ENCODE peak calls at places on chromosome 2, in eight cellular contexts. Q is effector memory CD4-positive, alpha-beta T cell; C is Panc1; M is stomach; R is A549; E is adipocyte; W is fibroblast of lung; T is GM23248. I is an unnamed sample.

GRCh38 chr2:197356136-197356535 is 45.6 kb upstream of the ANKRD44 start:
- DNase-seq in E (peak), R (peak), W (no peak), M (no peak), T (peak), Q (no peak), C (no peak), I (no peak)

GRCh38 chr2:45610281-45611019 is 617 bp downstream of the SRBD1 start:
- DNase-seq in M (peak), R (peak), W (peak), C (peak), T (peak), Q (peak), E (peak), I (peak)

GRCh38 chr2:68943581-68944568 is 8.8 kb downstream of the GKN2 start:
- DNase-seq in C (peak), M (peak), E (peak), Q (peak), W (peak), T (peak), R (peak), I (peak)

GRCh38 chr2:172021955-172022354 is 22.2 kb downstream of the METAP1D start:
- DNase-seq in R (no peak), W (peak), T (peak), C (no peak), Q (no peak), M (no peak), E (peak), I (peak)

GRCh38 chr2:221570321-221571107 is 1.6 kb downstream of the EPHA4 start:
- DNase-seq in Q (no peak), C (no peak), E (peak), T (peak), W (peak), M (no peak), R (no peak), I (peak)

GRCh38 chr2:98895901-98896300 is 40.1 kb downstream of the CRACDL start:
- DNase-seq in C (no peak), W (no peak), E (no peak), R (no peak), Q (no peak), T (no peak), M (no peak), I (no peak)

GRCh38 chr2:85057236-85057635 is 76.0 kb upstream of the TCF7L1 start:
- DNase-seq in Q (no peak), C (no peak), R (no peak), W (no peak), E (no peak), T (peak), M (no peak), I (no peak)

GRCh38 chr2:143575340-143575739 is 446.1 kb downstream of the ARHGAP15 start:
- DNase-seq in W (peak), M (no peak), C (no peak), R (no peak), Q (no peak), E (no peak), T (peak), I (peak)

GRCh38 chr2:66789741-66790140 is 354.8 kb downstream of the MEIS1 start:
- DNase-seq in Q (no peak), E (no peak), C (no peak), R (no peak), T (peak), M (no peak), W (peak), I (no peak)

GRCh38 chr2:184906709-184907108 is 308.4 kb downstream of the ZNF804A start:
- DNase-seq in W (no peak), E (peak), Q (no peak), T (no peak), R (no peak), C (no peak), M (no peak), I (no peak)

GRCh38 chr2:44598731-44599529 is 237.2 kb downstream of the CAMKMT start:
- DNase-seq in T (no peak), R (no peak), W (no peak), E (peak), Q (no peak), C (no peak), M (no peak), I (no peak)

DNA sequence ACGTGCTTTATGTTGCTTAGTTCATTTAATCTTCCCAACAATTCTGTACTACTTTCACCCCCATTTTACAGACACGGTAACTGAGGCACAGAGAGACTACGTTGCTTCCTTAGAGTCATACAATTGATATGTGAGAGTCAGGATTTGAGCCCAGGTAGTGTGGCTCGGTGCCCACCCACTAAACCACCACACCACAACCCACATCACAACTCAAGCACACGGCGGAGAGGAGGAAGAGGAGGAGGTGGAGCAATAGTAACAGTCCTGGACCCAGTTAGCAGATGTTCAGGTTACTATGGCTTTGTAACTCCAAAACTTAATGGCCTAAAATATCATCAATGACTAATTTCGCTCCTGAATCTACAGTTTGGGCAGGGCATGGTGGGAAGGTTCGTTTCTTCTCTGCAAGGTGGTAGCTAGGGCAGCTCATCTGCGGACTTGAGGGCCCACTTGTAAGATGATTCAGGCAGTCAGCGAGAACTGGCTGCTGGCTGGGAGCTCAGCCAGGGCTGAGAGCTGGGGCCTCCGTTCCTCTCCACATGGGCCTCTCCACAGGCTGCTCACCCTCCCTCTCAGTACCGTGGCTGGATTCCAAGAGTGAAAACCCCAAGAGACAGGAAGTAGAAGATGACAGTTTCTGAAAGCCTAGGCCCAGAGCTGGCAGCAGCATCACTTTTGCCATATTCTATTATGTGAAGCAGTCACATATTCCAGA is 167.1 kb downstream of the ZFP36L2 start:
- DNase-seq in W (peak), Q (peak), C (no peak), R (no peak), M (no peak), T (peak), E (peak), I (peak)
- H3K4me3 ChIP-seq in W (no peak), Q (no peak), C (no peak), R (no peak), M (no peak), T (no peak), E (no peak), I (no peak)

GRCh38 chr2:112140899-112141622 is 2.9 kb downstream of the FBLN7 start:
- DNase-seq in T (no peak), E (no peak), M (no peak), Q (no peak), W (no peak), R (no peak), C (no peak), I (no peak)
- H3K4me3 ChIP-seq in T (no peak), E (no peak), M (no peak), Q (no peak), W (no peak), R (no peak), C (no peak), I (no peak)

DNA sequence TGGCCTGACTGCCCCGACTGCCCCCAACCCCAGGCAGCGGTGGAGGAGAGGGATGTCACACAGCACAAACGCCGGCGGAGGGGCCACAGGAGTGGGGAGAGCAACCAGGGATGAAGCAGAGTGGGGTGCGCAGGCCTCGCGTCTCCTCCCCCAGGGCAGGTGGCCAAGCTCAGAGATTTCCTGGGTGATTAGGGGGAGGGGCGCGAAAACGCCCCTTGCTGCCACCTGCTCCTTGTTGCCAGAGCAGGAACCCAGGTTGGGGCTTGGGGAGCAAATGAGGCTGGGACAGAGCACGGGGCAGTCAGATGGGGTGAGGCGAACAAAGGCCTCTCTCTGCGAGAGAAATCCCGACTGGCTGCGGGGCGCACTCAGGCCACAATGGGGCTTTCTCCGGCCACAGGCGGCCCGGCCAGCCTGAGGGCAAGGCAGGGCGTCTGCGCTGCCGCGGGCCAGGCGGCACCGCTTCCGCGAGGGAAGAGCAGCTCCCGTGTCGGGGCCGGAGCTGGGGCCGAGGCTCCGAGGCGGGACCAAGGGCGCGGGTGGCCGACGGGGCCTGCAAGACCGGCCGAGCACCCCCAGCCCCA is 11.5 kb downstream of the TEX44 start:
- DNase-seq in T (no peak), W (no peak), C (no peak), E (no peak), R (peak), M (peak), Q (no peak), I (no peak)
- H3K4me3 ChIP-seq in T (peak), W (peak), C (peak), E (peak), R (peak), M (peak), Q (peak), I (peak)

GRCh38 chr2:86622878-86623548 is 652 bp downstream of the RNF103 start:
- DNase-seq in T (peak), Q (peak), W (no peak), E (peak), C (no peak), M (peak), R (peak), I (peak)

GRCh38 chr2:86617738-86618137 is 5.9 kb downstream of the RNF103 start:
- DNase-seq in R (no peak), E (no peak), C (no peak), M (no peak), Q (no peak), W (no peak), T (no peak), I (no peak)

GRCh38 chr2:86623549-86624547 is at the start of gene RNF103:
- DNase-seq in M (peak), E (peak), C (peak), W (peak), R (peak), T (peak), Q (peak), I (peak)

GRCh38 chr2:86622409-86622877 is 1.2 kb downstream of the RNF103 start:
- DNase-seq in T (peak), R (no peak), E (peak), C (no peak), W (peak), M (peak), Q (no peak), I (peak)

GRCh38 chr2:86621290-86621943 is 2.2 kb downstream of the RNF103 start:
- DNase-seq in T (peak), Q (no peak), C (no peak), R (no peak), M (no peak), E (peak), W (peak), I (no peak)
- H3K4me3 ChIP-seq in T (peak), Q (peak), C (peak), R (peak), M (peak), E (peak), W (peak), I (peak)

GRCh38 chr2:160224060-160224459 is 24.0 kb upstream of the ITGB6 start:
- DNase-seq in T (peak), W (peak), E (peak), C (no peak), M (no peak), Q (no peak), R (peak), I (no peak)
- H3K4me3 ChIP-seq in T (peak), W (no peak), E (peak), C (no peak), M (no peak), Q (peak), R (no peak), I (no peak)

GRCh38 chr2:219251656-219252055 is 1.4 kb upstream of the TUBA4B start:
- DNase-seq in E (no peak), T (peak), C (no peak), M (no peak), Q (no peak), R (no peak), W (no peak), I (no peak)
- H3K4me3 ChIP-seq in E (no peak), T (no peak), C (no peak), M (peak), Q (peak), R (peak), W (no peak), I (no peak)

GRCh38 chr2:165401285-165401852 is 68.1 kb upstream of the CSRNP3 start:
- DNase-seq in R (no peak), Q (no peak), W (peak), M (no peak), E (peak), T (peak), C (peak), I (peak)
- H3K4me3 ChIP-seq in R (no peak), Q (no peak), W (no peak), M (no peak), E (no peak), T (no peak), C (no peak), I (no peak)